ENCODE peak calls at places on chromosomes 4 and X, in nine cellular contexts. D, K, S, I, Y, G, N, B and W are unnamed samples.

GRCh38 chrX:38052096-38052495 is 45.7 kb downstream of the SYTL5 start:
- DNase-seq in D (no peak), S (no peak), I (no peak), B (peak), N (no peak), G (no peak), Y (peak), K (peak), W (no peak)

GRCh38 chr4:183186803-183187202 is 87.7 kb downstream of the WWC2 start:
- DNase-seq in Y (no peak), D (no peak), N (no peak), I (no peak), K (no peak), B (peak), G (no peak), S (no peak), W (no peak)

GRCh38 chr4:17688011-17688441 is 73.6 kb downstream of the MED28 start:
- DNase-seq in G (no peak), B (peak), Y (peak), I (no peak), S (no peak), N (no peak), D (no peak), K (no peak), W (no peak)

GRCh38 chr4:116953947-116954346 is 131.4 kb downstream of the TRAM1L1 start:
- DNase-seq in S (no peak), K (no peak), B (no peak), Y (no peak), G (no peak), N (no peak), D (no peak), I (no peak), W (no peak)

GRCh38 chr4:42654606-42655005 is 2.3 kb downstream of the ATP8A1 start:
- DNase-seq in K (peak), S (no peak), N (no peak), Y (peak), G (no peak), D (no peak), I (peak), B (peak), W (no peak)

GRCh38 chrX:72137846-72138455 is 6.2 kb upstream of the RTL5 start:
- DNase-seq in G (no peak), N (no peak), K (no peak), D (no peak), S (no peak), Y (no peak), B (no peak), I (no peak), W (no peak)

GRCh38 chrX:13377537-13377936 is 57.7 kb upstream of the ATXN3L start:
- DNase-seq in Y (no peak), N (no peak), I (no peak), B (peak), K (peak), D (no peak), S (no peak), G (no peak), W (no peak)

GRCh38 chr4:151641167-151641566 is 119.6 kb downstream of the GATB start:
- DNase-seq in N (no peak), I (no peak), G (no peak), D (no peak), B (peak), Y (peak), S (no peak), K (peak), W (no peak)

GRCh38 chrX:13747836-13748235 is 13.3 kb downstream of the OFD1 start:
- DNase-seq in S (no peak), K (no peak), B (peak), Y (peak), G (peak), D (no peak), I (no peak), N (no peak), W (no peak)

GRCh38 chrX:148960060-148960459 is 459.6 kb downstream of the AFF2 start:
- DNase-seq in N (no peak), S (no peak), G (no peak), Y (no peak), B (peak), I (no peak), K (peak), D (no peak), W (no peak)

GRCh38 chrX:136694491-136695087 is 46.6 kb downstream of the CD40LG start:
- DNase-seq in K (peak), D (no peak), Y (peak), I (no peak), S (no peak), G (peak), B (peak), N (no peak), W (no peak)

GRCh38 chr4:75135068-75135825 is 202.3 kb downstream of the PARM1 start:
- DNase-seq in I (no peak), Y (no peak), B (no peak), N (no peak), G (no peak), K (no peak), S (no peak), D (no peak), W (no peak)

GRCh38 chrX:9539611-9540387 is 74.9 kb downstream of the TBL1X start:
- DNase-seq in S (no peak), Y (no peak), D (no peak), G (no peak), N (no peak), K (no peak), I (no peak), B (peak), W (no peak)

GRCh38 chrX:14362731-14363130 is 166.6 kb upstream of the GLRA2 start:
- DNase-seq in N (no peak), B (peak), G (no peak), S (no peak), D (no peak), I (no peak), K (no peak), Y (no peak), W (no peak)

GRCh38 chrX:111254896-111255693 is 15.2 kb downstream of the CAPN6 start:
- DNase-seq in D (no peak), N (no peak), K (no peak), G (no peak), I (no peak), B (peak), Y (no peak), S (no peak), W (no peak)

GRCh38 chr4:163495900-163496299 is 1.4 kb downstream of the TMA16 start:
- DNase-seq in K (no peak), B (peak), I (no peak), N (no peak), G (no peak), D (no peak), Y (peak), S (no peak), W (no peak)

GRCh38 chrX:11786862-11787261 is 28.8 kb downstream of the MSL3 start:
- DNase-seq in D (no peak), B (no peak), Y (no peak), G (no peak), I (no peak), S (no peak), K (no peak), N (no peak), W (no peak)

GRCh38 chr4:40629401-40630334 is at the start of gene RBM47:
- DNase-seq in I (peak), K (peak), N (peak), S (peak), B (peak), Y (peak), D (no peak), G (peak), W (no peak)

GRCh38 chr4:158300012-158300411 is 89.7 kb downstream of the TMEM144 start:
- DNase-seq in Y (no peak), N (no peak), G (no peak), I (no peak), S (no peak), B (no peak), K (no peak), D (no peak), W (no peak)

GRCh38 chr4:57078685-57079521 is 31.3 kb downstream of the IGFBP7 start:
- DNase-seq in D (no peak), K (no peak), I (no peak), N (no peak), B (peak), Y (peak), G (peak), S (no peak), W (no peak)

GRCh38 chr4:32525420-32525819 is 1805.3 kb downstream of the PCDH7 start:
- DNase-seq in I (no peak), D (no peak), N (no peak), Y (no peak), K (no peak), B (no peak), G (no peak), S (no peak), W (no peak)

GRCh38 chr4:7365472-7366179 is 69.1 kb downstream of the PSAPL1 start:
- DNase-seq in S (no peak), I (peak), G (no peak), K (no peak), B (no peak), Y (no peak), D (no peak), N (no peak), W (no peak)

GRCh38 chrX:109704563-109704962 is 28.5 kb downstream of the ACSL4 start:
- DNase-seq in S (no peak), I (no peak), N (no peak), G (no peak), Y (no peak), D (no peak), K (no peak), B (no peak), W (no peak)

GRCh38 chrX:115690554-115691216 is 129.7 kb downstream of the PLS3 start:
- DNase-seq in Y (peak), N (no peak), D (peak), S (peak), K (peak), G (peak), I (no peak), B (peak), W (no peak)

GRCh38 chr4:147198411-147199051 is 252.9 kb upstream of the TTC29 start:
- DNase-seq in N (no peak), D (no peak), G (no peak), S (no peak), B (no peak), K (peak), Y (no peak), I (no peak), W (no peak)

GRCh38 chr4:100421356-100421978 is 96.4 kb downstream of the EMCN start:
- DNase-seq in I (no peak), K (peak), D (no peak), Y (peak), N (no peak), B (peak), S (no peak), G (peak), W (no peak)

GRCh38 chr4:186719925-186720694 is 3.5 kb downstream of the FAT1 start:
- DNase-seq in K (peak), N (no peak), S (peak), D (no peak), Y (peak), I (no peak), G (peak), B (peak), W (no peak)